ENCODE peak calls at places on chromosome 1, in six cellular contexts. L is transverse colon, V is dorsolateral prefrontal cortex, H is mesendoderm, U is mesenchymal stem cell, S is hepatocyte. P is an unnamed sample.

GRCh38 chr1:207863893-207864535 is 46.9 kb downstream of the CD34 start:
- DNase-seq in L (peak), V (no peak), H (no peak), U (no peak), S (no peak), P (no peak)

GRCh38 chr1:229192851-229193250 is 78.1 kb upstream of the RAB4A start:
- DNase-seq in L (no peak), V (no peak), H (no peak), U (no peak), S (no peak), P (no peak)

GRCh38 chr1:201886103-201886885 is 2.4 kb upstream of the SHISA4 start:
- DNase-seq in L (no peak), V (no peak), H (no peak), U (no peak), S (no peak), P (no peak)

GRCh38 chr1:61459345-61459744 is 265.6 kb downstream of the TM2D1 start:
- DNase-seq in L (no peak), V (no peak), H (no peak), U (no peak), S (no peak), P (no peak)

GRCh38 chr1:28248273-28249012 is 10.9 kb upstream of the SESN2 start:
- DNase-seq in L (peak), V (peak), H (peak), U (peak), S (peak), P (peak)

GRCh38 chr1:161209790-161210409 is 5.2 kb upstream of the FCER1G start:
- DNase-seq in L (peak), V (peak), H (peak), U (peak), S (peak), P (no peak)

GRCh38 chr1:34408011-34408410 is 231.3 kb downstream of the C1orf94 start:
- DNase-seq in L (no peak), V (no peak), H (peak), U (no peak), S (no peak), P (no peak)

GRCh38 chr1:76053021-76053420 is 21.5 kb upstream of the ST6GALNAC3 start:
- DNase-seq in L (no peak), V (no peak), H (no peak), U (peak), S (peak), P (no peak)

GRCh38 chr1:158103275-158103674 is 77.4 kb upstream of the CD1D start:
- DNase-seq in L (no peak), V (no peak), H (no peak), U (no peak), S (no peak), P (no peak)

GRCh38 chr1:211198111-211198510 is 61.1 kb upstream of the RCOR3 start:
- DNase-seq in L (no peak), V (no peak), H (no peak), U (peak), S (peak), P (no peak)

GRCh38 chr1:203519053-203519770 is 25.3 kb downstream of the OPTC start:
- DNase-seq in L (no peak), V (no peak), H (peak), U (no peak), S (peak), P (no peak)

GRCh38 chr1:153355445-153356071 is 2.1 kb upstream of the S100A9 start:
- DNase-seq in L (peak), V (no peak), H (peak), U (peak), S (peak), P (no peak)

GRCh38 chr1:12524266-12524665 is 93.7 kb downstream of the DHRS3 start:
- DNase-seq in L (no peak), V (no peak), H (no peak), U (no peak), S (no peak), P (no peak)

GRCh38 chr1:58440696-58441095 is 105.8 kb downstream of the OMA1 start:
- DNase-seq in L (no peak), V (no peak), H (no peak), U (no peak), S (no peak), P (no peak)
- H3K4me3 ChIP-seq in L (no peak), V (no peak), H (no peak), U (no peak), S (no peak), P (no peak)

GRCh38 chr1:239388578-239388977 is 2.2 kb downstream of the CHRM3 start:
- DNase-seq in L (no peak), V (no peak), H (no peak), U (no peak), S (no peak), P (no peak)
- H3K27ac ChIP-seq in L (no peak), V (no peak), H (no peak), U (no peak), S (no peak), P (no peak)

GRCh38 chr1:118159578-118159977 is 25.4 kb downstream of the SPAG17 start:
- DNase-seq in L (no peak), V (no peak), H (no peak), U (no peak), S (no peak), P (no peak)
- H3K4me3 ChIP-seq in L (no peak), V (no peak), H (no peak), U (peak), S (no peak), P (no peak)

GRCh38 chr1:156566436-156566835 is 5.9 kb downstream of the IQGAP3 start:
- DNase-seq in L (no peak), V (no peak), H (no peak), U (no peak), S (no peak), P (no peak)

GRCh38 chr1:156572663-156573018 is 276 bp upstream of the IQGAP3 start:
- DNase-seq in L (no peak), V (no peak), H (no peak), U (no peak), S (no peak), P (no peak)

GRCh38 chr1:156571959-156572662 is at the start of gene IQGAP3:
- DNase-seq in L (peak), V (peak), H (peak), U (peak), S (peak), P (peak)

GRCh38 chr1:156574039-156574633 is 1.8 kb upstream of the IQGAP3 start:
- DNase-seq in L (no peak), V (no peak), H (no peak), U (no peak), S (no peak), P (no peak)

DNA sequence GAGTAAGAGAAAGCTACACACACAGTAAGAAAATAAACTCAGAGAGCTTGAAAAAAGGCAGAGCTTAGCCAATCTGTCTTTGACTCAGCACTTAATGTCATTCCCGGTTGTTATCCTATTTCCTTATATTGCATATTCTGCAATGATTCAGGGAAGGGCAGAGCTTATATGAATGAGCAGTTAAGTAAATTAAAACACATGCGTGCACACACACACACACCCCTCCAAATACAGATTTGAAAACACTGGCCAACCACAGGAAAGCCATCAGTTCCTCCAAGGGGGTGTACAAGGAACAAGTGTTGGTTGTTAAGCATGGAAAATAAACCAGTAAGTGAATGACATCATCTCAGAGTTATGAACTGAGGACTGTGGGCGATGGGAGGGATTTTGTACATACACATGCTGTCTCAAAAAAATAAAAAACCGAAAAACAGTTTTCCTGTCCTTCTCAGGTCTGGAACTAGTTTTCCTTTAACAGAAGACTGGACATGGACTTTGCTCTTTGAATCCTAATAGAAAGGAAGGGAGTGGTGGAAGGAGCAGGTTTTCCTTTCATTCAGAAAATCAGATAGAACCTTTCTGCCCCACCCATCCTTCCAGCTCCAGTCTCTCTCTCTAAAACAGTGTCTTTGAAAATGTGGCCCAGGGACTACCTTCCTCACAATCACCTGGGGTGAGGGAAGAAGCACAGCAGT is 955 bp downstream of the IQGAP3 start:
- DNase-seq in L (no peak), V (no peak), H (no peak), U (peak), S (peak), P (peak)
- H3K27ac ChIP-seq in L (peak), V (no peak), H (no peak), U (peak), S (peak), P (peak)

GRCh38 chr1:41861509-41862410 is 57.0 kb downstream of the HIVEP3 start:
- DNase-seq in L (no peak), V (peak), H (no peak), U (no peak), S (no peak), P (no peak)
- H3K4me3 ChIP-seq in L (no peak), V (no peak), H (no peak), U (peak), S (no peak), P (no peak)